ENCODE peak calls at places on chromosomes 3 and 15, in five cellular contexts. One of them, this sample, is unnamed.
A peak's percentile ranks its signal among the peaks of the same experiment; 100 is the strongest.

GRCh38 chr3:112092439-112093179 is 6.4 kb downstream of the C3orf52 start:
- DNase-seq in ovary: no peak
- DNase-seq in lung: no peak
- DNase-seq in choroid plexus epithelial cell: peak; percentile 59
- DNase-seq in GM12865: peak; percentile 59
- DNase-seq in this sample: peak; percentile 55

GRCh38 chr15:77545058-77545457 is 87.7 kb downstream of the LINGO1 start:
- DNase-seq in ovary: no peak
- DNase-seq in lung: no peak
- DNase-seq in choroid plexus epithelial cell: no peak
- DNase-seq in GM12865: no peak
- DNase-seq in this sample: no peak

GRCh38 chr15:100163961-100164360 is 177.8 kb downstream of the ADAMTS17 start:
- DNase-seq in ovary: no peak
- DNase-seq in lung: no peak
- DNase-seq in choroid plexus epithelial cell: no peak
- DNase-seq in GM12865: no peak
- DNase-seq in this sample: no peak

GRCh38 chr3:49673131-49673714 is 928 bp upstream of the APEH start:
- DNase-seq in ovary: no peak
- DNase-seq in lung: no peak
- DNase-seq in choroid plexus epithelial cell: peak; percentile 26
- DNase-seq in GM12865: peak; percentile 55
- DNase-seq in this sample: no peak

GRCh38 chr3:132256984-132257383 is 60.2 kb upstream of the ACP3 start:
- DNase-seq in ovary: no peak
- DNase-seq in lung: no peak
- DNase-seq in choroid plexus epithelial cell: peak; percentile 88
- DNase-seq in GM12865: no peak
- DNase-seq in this sample: peak; percentile 80

GRCh38 chr3:79917561-79917960 is 149.8 kb upstream of the ROBO1 start:
- DNase-seq in ovary: no peak
- DNase-seq in lung: no peak
- DNase-seq in choroid plexus epithelial cell: no peak
- DNase-seq in GM12865: no peak
- DNase-seq in this sample: no peak

GRCh38 chr3:172021165-172021564 is 18.2 kb upstream of the FNDC3B start:
- DNase-seq in ovary: no peak
- DNase-seq in lung: no peak
- DNase-seq in choroid plexus epithelial cell: no peak
- DNase-seq in GM12865: no peak
- DNase-seq in this sample: no peak

GRCh38 chr3:160401301-160402095 is 2.0 kb downstream of the SMC4 start:
- DNase-seq in ovary: no peak
- DNase-seq in lung: no peak
- DNase-seq in choroid plexus epithelial cell: peak; percentile 88
- DNase-seq in GM12865: peak; percentile 45
- DNase-seq in this sample: peak; percentile 87

GRCh38 chr3:174270841-174271240 is 588.3 kb upstream of the NAALADL2 start:
- DNase-seq in ovary: no peak
- DNase-seq in lung: no peak
- DNase-seq in choroid plexus epithelial cell: peak; percentile 55
- DNase-seq in GM12865: no peak
- DNase-seq in this sample: peak; percentile 65

GRCh38 chr3:40053663-40054062 is 244.3 kb downstream of the MYRIP start:
- DNase-seq in ovary: no peak
- DNase-seq in lung: no peak
- DNase-seq in choroid plexus epithelial cell: no peak
- DNase-seq in GM12865: no peak
- DNase-seq in this sample: no peak

GRCh38 chr3:9686703-9687102 is 16.9 kb upstream of the CPNE9 start:
- DNase-seq in ovary: no peak
- DNase-seq in lung: no peak
- DNase-seq in choroid plexus epithelial cell: no peak
- DNase-seq in GM12865: no peak
- DNase-seq in this sample: no peak

GRCh38 chr3:42709621-42710020 is 7.0 kb upstream of the HHATL start:
- DNase-seq in ovary: no peak
- DNase-seq in lung: no peak
- DNase-seq in choroid plexus epithelial cell: no peak
- DNase-seq in GM12865: no peak
- DNase-seq in this sample: no peak

GRCh38 chr15:87713405-87713995 is 543.0 kb downstream of the NTRK3 start:
- DNase-seq in ovary: no peak
- DNase-seq in lung: no peak
- DNase-seq in choroid plexus epithelial cell: no peak
- DNase-seq in GM12865: no peak
- DNase-seq in this sample: no peak

GRCh38 chr3:10957976-10958749 is 34.4 kb upstream of the SLC6A1 start:
- DNase-seq in ovary: no peak
- DNase-seq in lung: peak; percentile 95
- DNase-seq in choroid plexus epithelial cell: no peak
- DNase-seq in GM12865: no peak
- DNase-seq in this sample: peak; percentile 16

GRCh38 chr3:172524611-172525010 is 1.4 kb upstream of the TNFSF10 start:
- DNase-seq in ovary: no peak
- DNase-seq in lung: no peak
- DNase-seq in choroid plexus epithelial cell: peak; percentile 66
- DNase-seq in GM12865: no peak
- DNase-seq in this sample: peak; percentile 27

GRCh38 chr15:60752973-60753720 is 274.2 kb upstream of the ICE2 start:
- DNase-seq in ovary: no peak
- DNase-seq in lung: no peak
- DNase-seq in choroid plexus epithelial cell: peak; percentile 41
- DNase-seq in GM12865: no peak
- DNase-seq in this sample: no peak
- H3K4me3 ChIP-seq in ovary: no peak overlapping the region
- H3K4me3 ChIP-seq in lung: no peak overlapping the region
- H3K4me3 ChIP-seq in choroid plexus epithelial cell: no peak overlapping the region
- H3K4me3 ChIP-seq in GM12865: no peak overlapping the region
- H3K4me3 ChIP-seq in this sample: no peak overlapping the region

GRCh38 chr15:80475572-80475971 is 71.4 kb downstream of the ARNT2 start:
- DNase-seq in ovary: no peak
- DNase-seq in lung: no peak
- DNase-seq in choroid plexus epithelial cell: no peak
- DNase-seq in GM12865: no peak
- DNase-seq in this sample: no peak
- TF ChIP-seq CTCF in ovary: no peak
- TF ChIP-seq CTCF in lung: no peak
- TF ChIP-seq CTCF in choroid plexus epithelial cell: peak; percentile 40
- TF ChIP-seq CTCF in GM12865: no peak
- TF ChIP-seq CTCF in this sample: peak; percentile 22

GRCh38 chr15:98866503-98866902 is 141.1 kb downstream of the PGPEP1L start:
- DNase-seq in ovary: no peak
- DNase-seq in lung: no peak
- DNase-seq in choroid plexus epithelial cell: peak; percentile 62
- DNase-seq in GM12865: no peak
- DNase-seq in this sample: peak; percentile 75
- H3K4me3 ChIP-seq in ovary: peak overlapping the region; percentile 31
- H3K4me3 ChIP-seq in lung: no peak overlapping the region
- H3K4me3 ChIP-seq in choroid plexus epithelial cell: peak overlapping the region; percentile 64
- H3K4me3 ChIP-seq in GM12865: no peak overlapping the region
- H3K4me3 ChIP-seq in this sample: peak overlapping the region; percentile 72

GRCh38 chr3:44338010-44338827 is at the start of gene TCAIM:
- DNase-seq in ovary: peak; percentile 98
- DNase-seq in lung: peak; percentile 98
- DNase-seq in choroid plexus epithelial cell: peak; percentile 99
- DNase-seq in GM12865: peak; percentile 99
- DNase-seq in this sample: peak; percentile 98
- TF ChIP-seq CTCF in ovary: no peak
- TF ChIP-seq CTCF in lung: no peak
- TF ChIP-seq CTCF in choroid plexus epithelial cell: no peak
- TF ChIP-seq CTCF in GM12865: no peak
- TF ChIP-seq CTCF in this sample: no peak

GRCh38 chr3:53495518-53496501 is 1.4 kb downstream of the CACNA1D start:
- DNase-seq in ovary: peak; percentile 51
- DNase-seq in lung: no peak
- DNase-seq in choroid plexus epithelial cell: no peak
- DNase-seq in GM12865: no peak
- DNase-seq in this sample: no peak

GRCh38 chr3:53493997-53494791 is at the start of gene CACNA1D:
- DNase-seq in ovary: peak; percentile 56
- DNase-seq in lung: peak; percentile 47
- DNase-seq in choroid plexus epithelial cell: no peak
- DNase-seq in GM12865: no peak
- DNase-seq in this sample: no peak

GRCh38 chr3:53496984-53497383 is 2.6 kb downstream of the CACNA1D start:
- DNase-seq in ovary: no peak
- DNase-seq in lung: no peak
- DNase-seq in choroid plexus epithelial cell: no peak
- DNase-seq in GM12865: no peak
- DNase-seq in this sample: no peak

GRCh38 chr3:53493618-53493996 is 804 bp upstream of the CACNA1D start:
- DNase-seq in ovary: no peak
- DNase-seq in lung: no peak
- DNase-seq in choroid plexus epithelial cell: no peak
- DNase-seq in GM12865: no peak
- DNase-seq in this sample: no peak

DNA sequence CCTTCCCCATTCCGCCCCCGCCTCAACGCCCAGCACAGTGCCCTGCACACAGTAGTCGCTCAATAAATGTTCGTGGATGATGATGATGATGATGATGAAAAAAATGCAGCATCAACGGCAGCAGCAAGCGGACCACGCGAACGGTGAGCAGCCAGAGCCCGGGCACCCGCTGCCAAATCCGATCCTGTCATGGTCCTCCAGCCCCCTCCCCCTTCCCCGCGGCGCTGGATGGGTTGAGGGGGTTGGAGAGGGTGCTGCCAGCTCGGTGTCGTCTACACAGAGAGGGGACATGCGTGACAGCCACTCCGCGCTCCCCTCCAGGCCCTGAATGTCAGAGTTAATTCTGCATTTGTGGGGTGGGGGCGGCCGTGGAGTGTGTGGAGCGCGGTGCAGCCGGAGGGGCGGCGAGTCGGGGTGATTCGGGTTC is 693 bp downstream of the CACNA1D start:
- DNase-seq in ovary: peak; percentile 33
- DNase-seq in lung: no peak
- DNase-seq in choroid plexus epithelial cell: no peak
- DNase-seq in GM12865: no peak
- DNase-seq in this sample: no peak
- H3K4me3 ChIP-seq in ovary: peak overlapping the region; percentile 34
- H3K4me3 ChIP-seq in lung: peak overlapping the region; percentile 44
- H3K4me3 ChIP-seq in choroid plexus epithelial cell: peak overlapping the region; percentile 26
- H3K4me3 ChIP-seq in GM12865: no peak overlapping the region
- H3K4me3 ChIP-seq in this sample: no peak overlapping the region

GRCh38 chr3:7630925-7631324 is 770.0 kb downstream of the GRM7 start:
- DNase-seq in ovary: peak; percentile 56
- DNase-seq in lung: no peak
- DNase-seq in choroid plexus epithelial cell: peak; percentile 55
- DNase-seq in GM12865: no peak
- DNase-seq in this sample: peak; percentile 68
- TF ChIP-seq CTCF in ovary: no peak
- TF ChIP-seq CTCF in lung: no peak
- TF ChIP-seq CTCF in choroid plexus epithelial cell: peak; percentile 34
- TF ChIP-seq CTCF in GM12865: no peak
- TF ChIP-seq CTCF in this sample: peak; percentile 26

DNA sequence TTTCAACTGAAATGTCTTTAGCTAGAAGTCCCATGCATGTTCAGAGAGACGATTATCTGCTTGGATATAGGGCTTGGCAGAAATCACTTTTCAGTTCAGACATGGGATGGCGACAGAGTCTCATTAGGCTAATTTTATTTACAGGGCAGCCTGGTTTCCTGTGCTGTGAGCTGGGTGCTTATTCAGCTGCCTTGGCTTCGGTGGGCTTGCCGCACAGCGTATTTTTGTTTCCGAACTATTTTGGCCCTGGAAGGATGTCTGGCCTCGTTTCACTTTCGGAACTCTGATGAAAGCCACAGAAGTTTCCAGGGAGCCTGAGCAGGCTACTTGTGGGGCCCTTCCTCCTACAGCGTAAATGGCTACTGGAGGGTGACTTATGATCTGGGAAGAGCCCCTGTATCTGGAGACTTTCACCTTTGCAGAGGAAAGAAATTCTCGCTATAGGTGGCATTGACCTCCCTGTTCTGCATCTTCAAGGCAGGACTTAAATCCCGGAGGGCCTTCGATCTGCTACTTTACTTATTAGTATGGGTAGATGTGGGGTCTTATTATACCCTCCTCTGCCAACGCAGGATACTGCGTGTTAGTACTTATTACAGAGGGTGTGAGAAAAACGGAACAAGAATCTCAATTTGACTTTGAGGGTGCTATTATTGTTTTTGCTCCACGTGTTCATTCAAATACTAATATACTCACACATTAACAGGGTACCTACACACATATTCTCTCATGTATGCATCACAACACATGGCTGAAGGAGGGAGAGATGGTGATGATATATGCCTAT is 364.0 kb upstream of the RBMS3 start:
- DNase-seq in ovary: peak; percentile 70
- DNase-seq in lung: peak; percentile 33
- DNase-seq in choroid plexus epithelial cell: peak; percentile 89
- DNase-seq in GM12865: peak; percentile 84
- DNase-seq in this sample: peak; percentile 89
- H3K4me3 ChIP-seq in ovary: peak overlapping the region; percentile 9
- H3K4me3 ChIP-seq in lung: no peak overlapping the region
- H3K4me3 ChIP-seq in choroid plexus epithelial cell: peak overlapping the region; percentile 50
- H3K4me3 ChIP-seq in GM12865: peak overlapping the region; percentile 25
- H3K4me3 ChIP-seq in this sample: peak overlapping the region; percentile 25

GRCh38 chr3:186929676-186930075 is 650 bp upstream of the ST6GAL1 start:
- DNase-seq in ovary: no peak
- DNase-seq in lung: no peak
- DNase-seq in choroid plexus epithelial cell: no peak
- DNase-seq in GM12865: no peak
- DNase-seq in this sample: no peak
- TF ChIP-seq CTCF in ovary: no peak
- TF ChIP-seq CTCF in lung: no peak
- TF ChIP-seq CTCF in choroid plexus epithelial cell: no peak
- TF ChIP-seq CTCF in GM12865: no peak
- TF ChIP-seq CTCF in this sample: no peak

GRCh38 chr3:186098740-186099139 is 10.1 kb downstream of the ETV5 start:
- DNase-seq in ovary: no peak
- DNase-seq in lung: no peak
- DNase-seq in choroid plexus epithelial cell: no peak
- DNase-seq in GM12865: no peak
- DNase-seq in this sample: no peak
- H3K4me3 ChIP-seq in ovary: no peak overlapping the region
- H3K4me3 ChIP-seq in lung: no peak overlapping the region
- H3K4me3 ChIP-seq in choroid plexus epithelial cell: no peak overlapping the region
- H3K4me3 ChIP-seq in GM12865: no peak overlapping the region
- H3K4me3 ChIP-seq in this sample: no peak overlapping the region

DNA sequence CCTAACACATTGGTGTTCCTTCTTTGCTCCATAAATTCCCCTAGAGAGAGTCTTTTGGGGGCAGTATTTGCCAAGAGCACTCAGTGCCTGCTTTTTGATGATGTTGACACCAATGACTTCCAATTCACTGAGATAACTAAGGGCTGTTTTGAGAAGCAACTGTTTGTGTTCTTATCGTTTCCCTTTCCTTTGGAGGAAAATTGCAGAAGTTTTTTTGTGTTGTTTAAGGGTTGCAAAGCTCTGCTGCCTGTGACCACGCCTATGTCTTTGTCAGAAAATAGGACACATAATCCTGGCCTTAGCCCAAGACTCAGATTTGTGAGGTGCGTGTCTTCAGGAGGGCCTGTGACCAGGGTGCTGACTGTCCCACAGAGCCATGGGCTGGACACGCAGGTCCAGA is 99.6 kb downstream of the FAM43A start:
- DNase-seq in ovary: no peak
- DNase-seq in lung: no peak
- DNase-seq in choroid plexus epithelial cell: no peak
- DNase-seq in GM12865: no peak
- DNase-seq in this sample: no peak
- TF ChIP-seq CTCF in ovary: no peak
- TF ChIP-seq CTCF in lung: no peak
- TF ChIP-seq CTCF in choroid plexus epithelial cell: no peak
- TF ChIP-seq CTCF in GM12865: no peak
- TF ChIP-seq CTCF in this sample: no peak

This sample was measured in fibroblast of pulmonary artery.